ENCODE peak calls at places on chromosomes 5 and 9, in eight cellular contexts. One of them, this sample, is unnamed. For H3K36me3, the result is how much of the 10 kb centered on the place peaks cover.

GRCh38 chr9:129430940-129431693 is 189.8 kb downstream of the C9orf50 start:
- DNase-seq in kidney epithelial cell: no peak
- DNase-seq in GM23338: no peak
- DNase-seq in PC-9: no peak
- DNase-seq in CD8-positive, alpha-beta T cell: no peak
- DNase-seq in tibial artery: no peak
- DNase-seq in heart left ventricle: no peak
- DNase-seq in H7: no peak
- DNase-seq in this sample: no peak

GRCh38 chr5:132663771-132664695 is 6.1 kb downstream of the IL13 start:
- DNase-seq in heart left ventricle: no peak
- DNase-seq in CD8-positive, alpha-beta T cell: no peak
- DNase-seq in kidney epithelial cell: no peak
- DNase-seq in H7: no peak
- DNase-seq in PC-9: no peak
- DNase-seq in tibial artery: no peak
- DNase-seq in GM23338: no peak
- DNase-seq in this sample: no peak

GRCh38 chr5:159616967-159617366 is 286.7 kb upstream of the IL12B start:
- DNase-seq in kidney epithelial cell: no peak
- DNase-seq in CD8-positive, alpha-beta T cell: no peak
- DNase-seq in H7: no peak
- DNase-seq in tibial artery: no peak
- DNase-seq in PC-9: peak
- DNase-seq in GM23338: no peak
- DNase-seq in heart left ventricle: no peak
- DNase-seq in this sample: no peak

GRCh38 chr9:134442087-134442470 is 115.8 kb downstream of the RXRA start:
- DNase-seq in kidney epithelial cell: no peak
- DNase-seq in H7: no peak
- DNase-seq in tibial artery: no peak
- DNase-seq in CD8-positive, alpha-beta T cell: no peak
- DNase-seq in PC-9: no peak
- DNase-seq in heart left ventricle: no peak
- DNase-seq in GM23338: no peak
- DNase-seq in this sample: no peak

GRCh38 chr5:125717209-125717608 is 706.0 kb upstream of the GRAMD2B start:
- DNase-seq in kidney epithelial cell: peak
- DNase-seq in H7: no peak
- DNase-seq in heart left ventricle: no peak
- DNase-seq in CD8-positive, alpha-beta T cell: no peak
- DNase-seq in tibial artery: no peak
- DNase-seq in PC-9: peak
- DNase-seq in GM23338: no peak
- DNase-seq in this sample: no peak

GRCh38 chr5:139473565-139473964 is 2.8 kb downstream of the SMIM33 start:
- DNase-seq in CD8-positive, alpha-beta T cell: no peak
- DNase-seq in heart left ventricle: peak
- DNase-seq in H7: no peak
- DNase-seq in GM23338: no peak
- DNase-seq in tibial artery: no peak
- DNase-seq in kidney epithelial cell: no peak
- DNase-seq in PC-9: no peak
- DNase-seq in this sample: no peak

GRCh38 chr5:152688561-152689274 is 283.6 kb upstream of the NMUR2 start:
- DNase-seq in kidney epithelial cell: peak
- DNase-seq in CD8-positive, alpha-beta T cell: no peak
- DNase-seq in GM23338: no peak
- DNase-seq in heart left ventricle: peak
- DNase-seq in H7: no peak
- DNase-seq in tibial artery: no peak
- DNase-seq in PC-9: peak
- DNase-seq in this sample: no peak

GRCh38 chr5:29672678-29673077 is 1520.8 kb upstream of the CDH6 start:
- DNase-seq in CD8-positive, alpha-beta T cell: no peak
- DNase-seq in heart left ventricle: no peak
- DNase-seq in H7: no peak
- DNase-seq in GM23338: no peak
- DNase-seq in PC-9: no peak
- DNase-seq in tibial artery: no peak
- DNase-seq in kidney epithelial cell: no peak
- DNase-seq in this sample: no peak

GRCh38 chr9:82133973-82134372 is 145.4 kb downstream of the SPATA31D1 start:
- DNase-seq in tibial artery: no peak
- DNase-seq in CD8-positive, alpha-beta T cell: no peak
- DNase-seq in H7: no peak
- DNase-seq in PC-9: no peak
- DNase-seq in kidney epithelial cell: no peak
- DNase-seq in heart left ventricle: no peak
- DNase-seq in GM23338: no peak
- DNase-seq in this sample: no peak

GRCh38 chr9:18587988-18588387 is 114.0 kb downstream of the ADAMTSL1 start:
- DNase-seq in GM23338: no peak
- DNase-seq in CD8-positive, alpha-beta T cell: no peak
- DNase-seq in kidney epithelial cell: no peak
- DNase-seq in H7: no peak
- DNase-seq in PC-9: no peak
- DNase-seq in tibial artery: no peak
- DNase-seq in heart left ventricle: no peak
- DNase-seq in this sample: no peak

GRCh38 chr5:149576021-149576420 is 5.3 kb upstream of the ARHGEF37 start:
- DNase-seq in heart left ventricle: no peak
- DNase-seq in H7: no peak
- DNase-seq in CD8-positive, alpha-beta T cell: no peak
- DNase-seq in PC-9: no peak
- DNase-seq in tibial artery: no peak
- DNase-seq in GM23338: no peak
- DNase-seq in kidney epithelial cell: no peak
- DNase-seq in this sample: no peak

GRCh38 chr5:133703935-133704334 is 91.6 kb upstream of the FSTL4 start:
- DNase-seq in tibial artery: no peak
- DNase-seq in CD8-positive, alpha-beta T cell: no peak
- DNase-seq in heart left ventricle: no peak
- DNase-seq in PC-9: no peak
- DNase-seq in H7: no peak
- DNase-seq in GM23338: no peak
- DNase-seq in kidney epithelial cell: no peak
- DNase-seq in this sample: no peak

GRCh38 chr5:118326496-118327045 is 661.8 kb downstream of the DTWD2 start:
- DNase-seq in PC-9: no peak
- DNase-seq in H7: no peak
- DNase-seq in tibial artery: no peak
- DNase-seq in CD8-positive, alpha-beta T cell: no peak
- DNase-seq in kidney epithelial cell: peak
- DNase-seq in heart left ventricle: no peak
- DNase-seq in GM23338: no peak
- DNase-seq in this sample: no peak

GRCh38 chr5:4295663-4296339 is 700.2 kb downstream of the IRX1 start:
- DNase-seq in PC-9: no peak
- DNase-seq in tibial artery: no peak
- DNase-seq in CD8-positive, alpha-beta T cell: no peak
- DNase-seq in H7: peak
- DNase-seq in GM23338: peak
- DNase-seq in heart left ventricle: no peak
- DNase-seq in kidney epithelial cell: no peak
- DNase-seq in this sample: no peak

GRCh38 chr5:13477118-13477737 is 467.3 kb downstream of the DNAH5 start:
- DNase-seq in tibial artery: no peak
- DNase-seq in kidney epithelial cell: no peak
- DNase-seq in CD8-positive, alpha-beta T cell: no peak
- DNase-seq in GM23338: no peak
- DNase-seq in H7: no peak
- DNase-seq in PC-9: no peak
- DNase-seq in heart left ventricle: no peak
- DNase-seq in this sample: no peak

GRCh38 chr5:128537306-128537998 is 593 bp downstream of the FBN2 start:
- DNase-seq in kidney epithelial cell: no peak
- DNase-seq in CD8-positive, alpha-beta T cell: no peak
- DNase-seq in tibial artery: peak
- DNase-seq in H7: peak
- DNase-seq in PC-9: no peak
- DNase-seq in heart left ventricle: peak
- DNase-seq in GM23338: peak
- DNase-seq in this sample: peak

GRCh38 chr5:115977988-115978387 is 15.7 kb downstream of the LVRN start:
- DNase-seq in tibial artery: no peak
- DNase-seq in kidney epithelial cell: peak
- DNase-seq in H7: no peak
- DNase-seq in PC-9: peak
- DNase-seq in heart left ventricle: no peak
- DNase-seq in GM23338: no peak
- DNase-seq in CD8-positive, alpha-beta T cell: no peak
- DNase-seq in this sample: no peak

GRCh38 chr9:133103183-133103986 is 17.7 kb downstream of the RALGDS start:
- DNase-seq in heart left ventricle: peak
- DNase-seq in CD8-positive, alpha-beta T cell: peak
- DNase-seq in kidney epithelial cell: no peak
- DNase-seq in GM23338: peak
- DNase-seq in H7: peak
- DNase-seq in PC-9: peak
- DNase-seq in tibial artery: peak
- DNase-seq in this sample: peak

GRCh38 chr5:140236896-140237598 is 62.1 kb downstream of the CYSTM1 start:
- DNase-seq in kidney epithelial cell: no peak
- DNase-seq in GM23338: no peak
- DNase-seq in PC-9: no peak
- DNase-seq in tibial artery: no peak
- DNase-seq in CD8-positive, alpha-beta T cell: no peak
- DNase-seq in heart left ventricle: no peak
- DNase-seq in H7: no peak
- DNase-seq in this sample: no peak

DNA sequence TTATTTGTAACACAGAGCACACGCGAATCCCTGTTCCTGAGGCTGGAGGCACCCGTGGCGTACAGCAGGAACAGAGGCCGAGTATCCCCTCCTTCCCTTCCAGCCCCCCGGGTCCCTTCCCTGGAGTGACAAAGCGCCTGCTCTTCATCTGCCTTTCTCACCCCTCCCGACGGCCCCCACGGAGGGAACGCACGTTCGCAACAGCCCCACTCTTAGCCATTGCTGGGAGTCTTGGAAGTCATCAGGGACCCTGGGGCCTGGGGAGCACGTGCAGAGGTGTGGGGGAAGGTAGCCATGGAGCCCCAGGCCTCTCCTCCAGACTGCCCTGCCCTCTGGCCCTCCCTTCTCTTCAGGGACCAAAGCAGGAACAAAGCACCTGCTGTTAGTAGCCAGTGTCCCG is 2.5 kb downstream of the AGPAT2 start:
- DNase-seq in tibial artery: no peak
- DNase-seq in CD8-positive, alpha-beta T cell: no peak
- DNase-seq in heart left ventricle: no peak
- DNase-seq in H7: no peak
- DNase-seq in kidney epithelial cell: no peak
- DNase-seq in PC-9: no peak
- DNase-seq in GM23338: no peak
- DNase-seq in this sample: no peak
- H3K4me3 ChIP-seq in tibial artery: no peak
- H3K4me3 ChIP-seq in CD8-positive, alpha-beta T cell: no peak
- H3K4me3 ChIP-seq in heart left ventricle: peak
- H3K4me3 ChIP-seq in H7: no peak
- H3K4me3 ChIP-seq in kidney epithelial cell: no peak
- H3K4me3 ChIP-seq in PC-9: no peak
- H3K4me3 ChIP-seq in GM23338: no peak
- H3K4me3 ChIP-seq in this sample: peak

GRCh38 chr9:4844439-4844838 is 51.7 kb downstream of the RCL1 start:
- DNase-seq in heart left ventricle: no peak
- DNase-seq in H7: no peak
- DNase-seq in CD8-positive, alpha-beta T cell: no peak
- DNase-seq in kidney epithelial cell: no peak
- DNase-seq in GM23338: no peak
- DNase-seq in PC-9: no peak
- DNase-seq in tibial artery: no peak
- DNase-seq in this sample: no peak
- H3K36me3 ChIP-seq in heart left ventricle: under half
- H3K36me3 ChIP-seq in H7: under half
- H3K36me3 ChIP-seq in CD8-positive, alpha-beta T cell: under half
- H3K36me3 ChIP-seq in kidney epithelial cell: under half
- H3K36me3 ChIP-seq in GM23338: under half
- H3K36me3 ChIP-seq in PC-9: under half
- H3K36me3 ChIP-seq in tibial artery: half or more
- H3K36me3 ChIP-seq in this sample: half or more

GRCh38 chr5:40654377-40655006 is 25.2 kb upstream of the PTGER4 start:
- DNase-seq in H7: no peak
- DNase-seq in CD8-positive, alpha-beta T cell: no peak
- DNase-seq in tibial artery: no peak
- DNase-seq in heart left ventricle: no peak
- DNase-seq in kidney epithelial cell: no peak
- DNase-seq in PC-9: no peak
- DNase-seq in GM23338: no peak
- DNase-seq in this sample: no peak

GRCh38 chr5:40656766-40657165 is 22.9 kb upstream of the PTGER4 start:
- DNase-seq in CD8-positive, alpha-beta T cell: no peak
- DNase-seq in PC-9: no peak
- DNase-seq in GM23338: no peak
- DNase-seq in tibial artery: no peak
- DNase-seq in H7: no peak
- DNase-seq in kidney epithelial cell: no peak
- DNase-seq in heart left ventricle: no peak
- DNase-seq in this sample: no peak

GRCh38 chr5:40653221-40654022 is 26.3 kb upstream of the PTGER4 start:
- DNase-seq in PC-9: no peak
- DNase-seq in heart left ventricle: no peak
- DNase-seq in kidney epithelial cell: no peak
- DNase-seq in tibial artery: no peak
- DNase-seq in CD8-positive, alpha-beta T cell: no peak
- DNase-seq in H7: no peak
- DNase-seq in GM23338: no peak
- DNase-seq in this sample: no peak

GRCh38 chr5:40652441-40653220 is 27.1 kb upstream of the PTGER4 start:
- DNase-seq in kidney epithelial cell: no peak
- DNase-seq in heart left ventricle: no peak
- DNase-seq in PC-9: no peak
- DNase-seq in CD8-positive, alpha-beta T cell: no peak
- DNase-seq in H7: no peak
- DNase-seq in GM23338: no peak
- DNase-seq in tibial artery: no peak
- DNase-seq in this sample: no peak

DNA sequence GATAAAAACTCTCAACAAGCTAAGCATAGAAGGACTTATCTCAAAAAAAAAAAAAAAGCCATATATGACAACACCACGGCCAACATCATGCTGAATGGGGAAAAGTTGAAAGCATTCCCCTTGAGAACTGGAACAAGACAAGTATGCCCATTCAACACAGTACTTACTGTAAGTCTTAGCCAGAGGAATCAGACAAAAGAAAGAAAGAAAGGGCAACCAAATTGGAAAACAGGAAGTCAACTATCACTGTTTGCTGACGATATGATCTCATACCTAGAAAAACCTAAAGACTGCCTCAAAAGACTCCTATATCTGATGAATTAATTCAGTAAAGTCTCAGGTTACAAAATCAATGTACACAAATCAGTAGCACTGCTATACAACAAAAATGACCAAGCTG is 24.6 kb upstream of the PTGER4 start:
- DNase-seq in PC-9: no peak
- DNase-seq in heart left ventricle: no peak
- DNase-seq in kidney epithelial cell: no peak
- DNase-seq in tibial artery: no peak
- DNase-seq in H7: no peak
- DNase-seq in GM23338: no peak
- DNase-seq in CD8-positive, alpha-beta T cell: no peak
- DNase-seq in this sample: no peak
- H3K4me3 ChIP-seq in PC-9: no peak
- H3K4me3 ChIP-seq in heart left ventricle: no peak
- H3K4me3 ChIP-seq in kidney epithelial cell: no peak
- H3K4me3 ChIP-seq in tibial artery: no peak
- H3K4me3 ChIP-seq in H7: no peak
- H3K4me3 ChIP-seq in GM23338: no peak
- H3K4me3 ChIP-seq in CD8-positive, alpha-beta T cell: no peak
- H3K4me3 ChIP-seq in this sample: no peak

GRCh38 chr9:69731348-69731747 is 28.5 kb downstream of the PTAR1 start:
- DNase-seq in PC-9: no peak
- DNase-seq in heart left ventricle: no peak
- DNase-seq in H7: no peak
- DNase-seq in CD8-positive, alpha-beta T cell: no peak
- DNase-seq in GM23338: no peak
- DNase-seq in tibial artery: no peak
- DNase-seq in kidney epithelial cell: no peak
- DNase-seq in this sample: no peak
- H3K36me3 ChIP-seq in PC-9: under half
- H3K36me3 ChIP-seq in heart left ventricle: half or more
- H3K36me3 ChIP-seq in H7: under half
- H3K36me3 ChIP-seq in CD8-positive, alpha-beta T cell: under half
- H3K36me3 ChIP-seq in GM23338: under half
- H3K36me3 ChIP-seq in tibial artery: under half
- H3K36me3 ChIP-seq in kidney epithelial cell: under half
- H3K36me3 ChIP-seq in this sample: half or more

This sample was measured in heart right ventricle.